ENCODE peak calls at places on chromosomes 5 and 9, in four cellular contexts. One of them, this sample, is unnamed.

GRCh38 chr9:120893917-120894316 is 16.9 kb upstream of the PHF19 start:
- DNase-seq in A549: no peak
- DNase-seq in HepG2: no peak
- DNase-seq in GM12878: no peak
- DNase-seq in this sample: peak; percentile 21

GRCh38 chr5:78077369-78078068 is 217.0 kb downstream of the AP3B1 start:
- DNase-seq in A549: no peak
- DNase-seq in HepG2: no peak
- DNase-seq in GM12878: no peak
- DNase-seq in this sample: no peak

GRCh38 chr9:136854113-136854841 is 2.1 kb downstream of the MAMDC4 start:
- DNase-seq in A549: no peak
- DNase-seq in HepG2: no peak
- DNase-seq in GM12878: no peak
- DNase-seq in this sample: no peak

GRCh38 chr5:134127376-134127861 is 12.9 kb downstream of the TCF7 start:
- DNase-seq in A549: no peak
- DNase-seq in HepG2: no peak
- DNase-seq in GM12878: peak; percentile 79
- DNase-seq in this sample: no peak

GRCh38 chr9:71795097-71795807 is 26.9 kb upstream of the CEMIP2 start:
- DNase-seq in A549: no peak
- DNase-seq in HepG2: no peak
- DNase-seq in GM12878: peak; percentile 91
- DNase-seq in this sample: no peak

GRCh38 chr9:86020731-86021130 is 78.6 kb downstream of the GOLM1 start:
- DNase-seq in A549: no peak
- DNase-seq in HepG2: no peak
- DNase-seq in GM12878: no peak
- DNase-seq in this sample: no peak

GRCh38 chr5:172004824-172005237 is 1.6 kb downstream of the FBXW11 start:
- DNase-seq in A549: no peak
- DNase-seq in HepG2: no peak
- DNase-seq in GM12878: peak; percentile 16
- DNase-seq in this sample: peak; percentile 36

GRCh38 chr5:10695055-10695649 is 65.9 kb downstream of the DAP start:
- DNase-seq in A549: peak; percentile 83
- DNase-seq in HepG2: peak; percentile 16
- DNase-seq in GM12878: no peak
- DNase-seq in this sample: no peak

GRCh38 chr9:21831841-21832509 is 29.5 kb downstream of the MTAP start:
- DNase-seq in A549: peak; percentile 67
- DNase-seq in HepG2: no peak
- DNase-seq in GM12878: peak; percentile 71
- DNase-seq in this sample: no peak

GRCh38 chr9:114396558-114397218 is 8.9 kb upstream of the AKNA start:
- DNase-seq in A549: no peak
- DNase-seq in HepG2: peak; percentile 38
- DNase-seq in GM12878: no peak
- DNase-seq in this sample: no peak

GRCh38 chr9:114397219-114397847 is 9.6 kb upstream of the AKNA start:
- DNase-seq in A549: no peak
- DNase-seq in HepG2: no peak
- DNase-seq in GM12878: no peak
- DNase-seq in this sample: no peak

GRCh38 chr9:114400219-114400618 is 12.4 kb upstream of the AKNA start:
- DNase-seq in A549: no peak
- DNase-seq in HepG2: no peak
- DNase-seq in GM12878: no peak
- DNase-seq in this sample: no peak

GRCh38 chr9:114399381-114399780 is 11.6 kb upstream of the AKNA start:
- DNase-seq in A549: no peak
- DNase-seq in HepG2: no peak
- DNase-seq in GM12878: no peak
- DNase-seq in this sample: no peak

GRCh38 chr9:114397848-114398605 is 10.2 kb upstream of the AKNA start:
- DNase-seq in A549: peak; percentile 96
- DNase-seq in HepG2: peak; percentile 85
- DNase-seq in GM12878: peak; percentile 80
- DNase-seq in this sample: peak; percentile 99
- TF ChIP-seq POLR2AphosphoS2 in A549: no peak
- TF ChIP-seq POLR2AphosphoS2 in HepG2: no peak
- TF ChIP-seq POLR2AphosphoS2 in GM12878: peak; percentile 50
- TF ChIP-seq POLR2AphosphoS2 in this sample: no peak

GRCh38 chr5:105581988-105582690 is 2019.5 kb upstream of the NUDT12 start:
- DNase-seq in A549: no peak
- DNase-seq in HepG2: no peak
- DNase-seq in GM12878: no peak
- DNase-seq in this sample: no peak
- TF ChIP-seq POLR2AphosphoS2 in A549: no peak
- TF ChIP-seq POLR2AphosphoS2 in HepG2: no peak
- TF ChIP-seq POLR2AphosphoS2 in GM12878: no peak
- TF ChIP-seq POLR2AphosphoS2 in this sample: no peak

DNA sequence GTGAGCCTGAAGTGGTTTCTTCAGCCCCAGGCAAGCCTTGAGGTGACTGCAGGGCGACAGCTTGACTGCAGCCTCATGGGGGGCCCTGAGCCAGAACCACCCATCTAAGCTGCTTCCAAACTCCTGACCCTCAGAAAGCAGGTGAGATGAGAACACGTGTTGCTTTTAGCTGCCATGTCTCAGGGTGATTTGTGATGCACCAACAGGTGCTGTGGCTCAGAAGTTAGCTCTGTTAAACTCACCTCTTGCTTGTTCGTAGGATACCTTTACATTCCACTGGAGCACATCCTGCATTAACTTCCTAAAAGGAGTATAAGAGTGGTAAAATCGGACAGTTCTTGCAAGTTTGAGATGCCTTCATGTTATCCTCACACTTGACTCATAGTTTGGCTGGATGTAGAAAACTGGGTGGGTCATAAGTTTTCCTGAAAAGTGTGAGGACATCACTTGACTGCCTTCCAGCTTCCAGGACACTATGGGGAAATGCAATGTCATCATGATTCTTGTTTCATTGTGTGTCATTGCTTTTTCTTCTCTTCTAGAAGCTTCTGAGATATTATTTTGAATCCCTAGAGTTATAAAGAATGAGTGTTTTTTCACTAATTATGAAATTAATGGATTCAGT is 92.5 kb downstream of the HSD17B3 start:
- DNase-seq in A549: no peak
- DNase-seq in HepG2: no peak
- DNase-seq in GM12878: no peak
- DNase-seq in this sample: no peak
- TF ChIP-seq POLR2AphosphoS2 in A549: no peak
- TF ChIP-seq POLR2AphosphoS2 in HepG2: no peak
- TF ChIP-seq POLR2AphosphoS2 in GM12878: no peak
- TF ChIP-seq POLR2AphosphoS2 in this sample: no peak

GRCh38 chr9:134811673-134812668 is 68.6 kb upstream of the FCN2 start:
- DNase-seq in A549: no peak
- DNase-seq in HepG2: no peak
- DNase-seq in GM12878: no peak
- DNase-seq in this sample: no peak
- TF ChIP-seq POLR2AphosphoS2 in A549: no peak
- TF ChIP-seq POLR2AphosphoS2 in HepG2: no peak
- TF ChIP-seq POLR2AphosphoS2 in GM12878: no peak
- TF ChIP-seq POLR2AphosphoS2 in this sample: no peak

GRCh38 chr5:147397616-147398015 is 112.3 kb downstream of the DPYSL3 start:
- DNase-seq in A549: no peak
- DNase-seq in HepG2: no peak
- DNase-seq in GM12878: no peak
- DNase-seq in this sample: peak; percentile 6
- TF ChIP-seq POLR2AphosphoS2 in A549: no peak
- TF ChIP-seq POLR2AphosphoS2 in HepG2: no peak
- TF ChIP-seq POLR2AphosphoS2 in GM12878: no peak
- TF ChIP-seq POLR2AphosphoS2 in this sample: no peak

DNA sequence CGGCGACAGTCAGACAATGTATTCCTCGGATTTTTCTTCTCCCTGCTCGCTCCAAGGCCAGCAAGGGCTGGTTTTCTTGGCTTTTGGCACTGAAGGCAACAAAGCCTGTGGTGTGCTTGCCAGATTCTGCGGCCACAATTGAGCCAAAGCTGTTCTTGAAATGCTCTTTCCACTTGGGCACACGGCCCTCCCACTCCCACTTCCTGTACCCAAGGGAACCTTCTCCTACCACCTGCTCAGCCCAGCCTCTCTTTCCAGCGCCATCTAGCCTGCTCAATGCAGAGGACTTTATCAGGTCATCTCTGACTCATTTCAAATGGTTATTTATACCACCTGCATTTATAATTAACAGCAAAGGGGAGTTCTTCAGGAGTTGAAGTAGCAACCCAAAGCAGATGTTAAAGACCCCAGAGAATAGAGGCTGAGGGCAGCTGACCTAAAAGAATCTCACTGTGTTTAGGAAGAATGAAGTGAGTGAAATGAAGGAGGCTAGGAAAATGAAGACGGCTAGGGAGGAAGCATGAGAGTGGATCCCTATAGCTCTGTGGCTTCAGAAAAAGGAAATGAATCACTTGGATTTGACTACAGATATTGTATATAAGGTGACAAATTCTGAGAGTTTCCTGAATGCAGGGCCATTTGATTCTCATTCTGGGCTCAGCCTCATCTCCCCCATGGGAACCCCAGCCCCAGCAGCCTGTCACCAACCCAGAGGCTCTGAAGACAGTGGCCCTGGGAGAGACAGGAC is 439.0 kb downstream of the ENC1 start:
- DNase-seq in A549: no peak
- DNase-seq in HepG2: no peak
- DNase-seq in GM12878: peak; percentile 63
- DNase-seq in this sample: peak; percentile 8
- TF ChIP-seq POLR2AphosphoS2 in A549: no peak
- TF ChIP-seq POLR2AphosphoS2 in HepG2: no peak
- TF ChIP-seq POLR2AphosphoS2 in GM12878: no peak
- TF ChIP-seq POLR2AphosphoS2 in this sample: no peak

GRCh38 chr5:159182691-159183090 is 26.7 kb downstream of the RNF145 start:
- DNase-seq in A549: no peak
- DNase-seq in HepG2: peak; percentile 83
- DNase-seq in GM12878: no peak
- DNase-seq in this sample: no peak

GRCh38 chr5:159175547-159175946 is 33.8 kb downstream of the RNF145 start:
- DNase-seq in A549: no peak
- DNase-seq in HepG2: no peak
- DNase-seq in GM12878: no peak
- DNase-seq in this sample: no peak

GRCh38 chr5:159179556-159180305 is 29.6 kb downstream of the RNF145 start:
- DNase-seq in A549: no peak
- DNase-seq in HepG2: no peak
- DNase-seq in GM12878: no peak
- DNase-seq in this sample: no peak

GRCh38 chr5:159181152-159181551 is 28.2 kb downstream of the RNF145 start:
- DNase-seq in A549: no peak
- DNase-seq in HepG2: no peak
- DNase-seq in GM12878: peak; percentile 51
- DNase-seq in this sample: no peak

DNA sequence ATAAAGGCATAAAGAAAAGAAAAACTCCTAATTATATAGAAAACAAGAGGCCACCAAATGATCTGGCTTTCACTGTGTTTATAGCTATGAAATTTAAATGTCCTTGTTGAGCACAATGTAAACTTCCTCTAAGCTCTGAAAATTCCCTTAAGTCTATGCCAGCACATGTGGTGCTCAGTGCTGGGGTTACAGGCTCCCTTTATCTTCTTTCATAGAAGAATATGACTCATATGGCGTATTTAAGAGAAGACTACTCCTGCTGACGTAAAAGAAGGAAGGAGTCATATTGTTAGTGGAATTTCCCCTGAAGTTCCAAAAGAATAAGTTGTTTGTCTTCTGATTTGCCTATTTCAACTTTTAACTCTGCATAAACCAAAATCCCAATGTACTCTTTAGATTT is 30.4 kb downstream of the RNF145 start:
- DNase-seq in A549: peak; percentile 57
- DNase-seq in HepG2: peak; percentile 29
- DNase-seq in GM12878: peak; percentile 51
- DNase-seq in this sample: peak; percentile 73
- TF ChIP-seq POLR2AphosphoS2 in A549: no peak
- TF ChIP-seq POLR2AphosphoS2 in HepG2: no peak
- TF ChIP-seq POLR2AphosphoS2 in GM12878: no peak
- TF ChIP-seq POLR2AphosphoS2 in this sample: no peak

GRCh38 chr9:135848341-135849047 is 58.9 kb downstream of the CAMSAP1 start:
- DNase-seq in A549: no peak
- DNase-seq in HepG2: no peak
- DNase-seq in GM12878: no peak
- DNase-seq in this sample: no peak
- TF ChIP-seq POLR2AphosphoS2 in A549: no peak
- TF ChIP-seq POLR2AphosphoS2 in HepG2: no peak
- TF ChIP-seq POLR2AphosphoS2 in GM12878: no peak
- TF ChIP-seq POLR2AphosphoS2 in this sample: no peak

GRCh38 chr9:27367922-27368316 is 71.0 kb upstream of the EQTN start:
- DNase-seq in A549: no peak
- DNase-seq in HepG2: no peak
- DNase-seq in GM12878: no peak
- DNase-seq in this sample: no peak
- TF ChIP-seq POLR2AphosphoS2 in A549: no peak
- TF ChIP-seq POLR2AphosphoS2 in HepG2: no peak
- TF ChIP-seq POLR2AphosphoS2 in GM12878: no peak
- TF ChIP-seq POLR2AphosphoS2 in this sample: no peak

DNA sequence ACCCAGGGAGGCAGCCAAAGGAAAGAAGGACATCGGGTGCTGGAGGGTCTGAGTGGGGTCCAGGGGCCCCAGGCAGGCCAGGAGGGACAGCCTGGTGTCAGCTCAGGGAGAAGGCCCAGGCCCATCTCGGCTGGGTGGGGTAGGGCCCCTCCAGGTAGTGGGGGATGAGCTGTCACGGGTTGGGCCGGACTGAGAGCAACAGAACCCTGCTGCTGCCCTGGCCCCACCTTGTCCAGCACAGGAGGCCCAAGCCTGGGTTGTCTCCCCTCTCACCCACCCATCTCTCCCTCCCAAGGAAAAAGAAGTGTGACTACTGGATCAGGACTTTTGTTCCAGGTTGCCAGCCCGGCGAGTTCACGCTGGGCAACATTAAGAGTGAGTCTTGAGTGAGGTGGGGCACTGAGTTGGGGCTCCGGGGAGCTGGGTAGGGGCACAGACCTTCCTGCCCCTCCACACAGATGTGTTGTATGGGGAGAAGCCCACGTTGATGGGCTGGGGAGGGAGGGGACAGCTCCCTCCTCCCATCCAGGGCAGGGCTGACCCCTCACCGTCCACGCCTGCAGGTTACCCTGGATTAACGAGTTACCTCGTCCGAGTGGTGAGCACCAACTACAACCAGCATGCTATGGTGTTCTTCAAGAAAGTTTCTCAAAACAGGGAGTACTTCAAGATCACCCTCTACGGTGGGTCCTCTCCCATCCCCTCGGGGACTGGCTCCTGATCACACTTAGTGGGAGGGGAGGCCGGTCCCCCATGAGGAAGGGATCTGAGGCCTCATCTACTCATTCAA is 2.3 kb downstream of the LCN2 start:
- DNase-seq in A549: no peak
- DNase-seq in HepG2: no peak
- DNase-seq in GM12878: no peak
- DNase-seq in this sample: no peak
- TF ChIP-seq POLR2AphosphoS2 in A549: no peak
- TF ChIP-seq POLR2AphosphoS2 in HepG2: no peak
- TF ChIP-seq POLR2AphosphoS2 in GM12878: no peak
- TF ChIP-seq POLR2AphosphoS2 in this sample: no peak